ENCODE peak calls at places on chromosomes 11 and 22, in nine cellular contexts. I, P, Z, S, J, O, R, K and W are unnamed samples.

GRCh38 chr11:118522571-118523072 is 4.7 kb upstream of the TTC36 start:
- DNase-seq in I (no peak), P (peak; percentile 42), Z (no peak), S (peak; percentile 62), J (peak; percentile 48), O (no peak), R (peak; percentile 33), K (peak; percentile 30), W (no peak)

GRCh38 chr11:13685461-13686108 is 17.1 kb downstream of the FAR1 start:
- DNase-seq in I (no peak), P (no peak), Z (no peak), S (peak; percentile 48), J (no peak), O (no peak), R (no peak), K (peak; percentile 15), W (no peak)

GRCh38 chr22:43390166-43390565 is 21.6 kb upstream of the MPPED1 start:
- DNase-seq in I (no peak), P (no peak), Z (no peak), S (no peak), J (no peak), O (no peak), R (no peak), K (no peak), W (no peak)

GRCh38 chr11:120337133-120337895 is 1.1 kb downstream of the ARHGEF12 start:
- DNase-seq in I (peak; percentile 50), P (no peak), Z (no peak), S (peak; percentile 59), J (peak; percentile 56), O (no peak), R (peak; percentile 55), K (no peak), W (no peak)

GRCh38 chr11:64063741-64064140 is 28.0 kb downstream of the FLRT1 start:
- DNase-seq in I (no peak), P (no peak), Z (no peak), S (no peak), J (no peak), O (no peak), R (no peak), K (no peak), W (no peak)

GRCh38 chr22:47219789-47220188 is 457.3 kb downstream of the TBC1D22A start:
- DNase-seq in I (no peak), P (no peak), Z (peak; percentile 66), S (no peak), J (no peak), O (no peak), R (no peak), K (no peak), W (no peak)

GRCh38 chr11:62242021-62242420 is at the start of gene SCGB1D2:
- DNase-seq in I (peak; percentile 37), P (peak; percentile 50), Z (no peak), S (no peak), J (peak; percentile 83), O (no peak), R (no peak), K (no peak), W (no peak)

GRCh38 chr11:86459002-86459385 is 84.3 kb downstream of the CCDC81 start:
- DNase-seq in I (no peak), P (no peak), Z (no peak), S (no peak), J (no peak), O (no peak), R (no peak), K (peak; percentile 60), W (no peak)

GRCh38 chr11:196786-197731 is 4.2 kb downstream of the SCGB1C1 start:
- DNase-seq in I (no peak), P (no peak), Z (no peak), S (no peak), J (no peak), O (no peak), R (no peak), K (no peak), W (no peak)

GRCh38 chr22:25327018-25327755 is 107.7 kb downstream of the CRYBB2 start:
- DNase-seq in I (no peak), P (no peak), Z (no peak), S (no peak), J (no peak), O (no peak), R (no peak), K (no peak), W (no peak)

GRCh38 chr11:64849600-64850356 is 5.3 kb upstream of the CDC42BPG start:
- DNase-seq in I (no peak), P (no peak), Z (no peak), S (peak; percentile 76), J (no peak), O (no peak), R (no peak), K (no peak), W (no peak)

GRCh38 chr11:79294845-79295520 is 145.8 kb downstream of the TENM4 start:
- DNase-seq in I (peak; percentile 30), P (no peak), Z (no peak), S (no peak), J (peak; percentile 47), O (no peak), R (no peak), K (no peak), W (no peak)

GRCh38 chr11:72589802-72590761 is 84.1 kb downstream of the PDE2A start:
- DNase-seq in I (peak; percentile 56), P (peak; percentile 73), Z (no peak), S (peak; percentile 27), J (peak; percentile 74), O (no peak), R (peak; percentile 36), K (no peak), W (no peak)

GRCh38 chr11:10414181-10414580 is 40.9 kb upstream of the AMPD3 start:
- DNase-seq in I (no peak), P (no peak), Z (peak; percentile 72), S (peak; percentile 13), J (no peak), O (no peak), R (no peak), K (no peak), W (no peak)

GRCh38 chr11:117822522-117823033 is 2.0 kb downstream of the FXYD2 start:
- DNase-seq in I (no peak), P (no peak), Z (no peak), S (no peak), J (no peak), O (no peak), R (no peak), K (no peak), W (no peak)

GRCh38 chr11:10623797-10624761 is 55.6 kb upstream of the LYVE1 start:
- DNase-seq in I (no peak), P (peak; percentile 57), Z (no peak), S (peak; percentile 38), J (peak; percentile 23), O (no peak), R (no peak), K (peak; percentile 37), W (peak; percentile 58)

GRCh38 chr11:438101-438844 is 3.5 kb downstream of the ANO9 start:
- DNase-seq in I (no peak), P (no peak), Z (no peak), S (no peak), J (no peak), O (no peak), R (no peak), K (no peak), W (no peak)

GRCh38 chr11:2425506-2425905 is 18.8 kb downstream of the TRPM5 start:
- DNase-seq in I (no peak), P (no peak), Z (no peak), S (no peak), J (no peak), O (no peak), R (no peak), K (no peak), W (no peak)
- H3K4me3 ChIP-seq in I (no peak overlapping the region), P (no peak overlapping the region), Z (no peak overlapping the region), S (no peak overlapping the region), J (no peak overlapping the region), O (no peak overlapping the region), R (no peak overlapping the region), K (no peak overlapping the region), W (no peak overlapping the region)

GRCh38 chr11:106161775-106162174 is 84.3 kb downstream of the AASDHPPT start:
- DNase-seq in I (no peak), P (no peak), Z (no peak), S (no peak), J (no peak), O (no peak), R (no peak), K (no peak), W (no peak)

GRCh38 chr11:106162190-106162589 is 84.7 kb downstream of the AASDHPPT start:
- DNase-seq in I (no peak), P (no peak), Z (no peak), S (no peak), J (no peak), O (no peak), R (no peak), K (no peak), W (no peak)

GRCh38 chr11:106172389-106172991 is 95.0 kb downstream of the AASDHPPT start:
- DNase-seq in I (no peak), P (no peak), Z (no peak), S (no peak), J (no peak), O (no peak), R (peak; percentile 95), K (no peak), W (no peak)

DNA sequence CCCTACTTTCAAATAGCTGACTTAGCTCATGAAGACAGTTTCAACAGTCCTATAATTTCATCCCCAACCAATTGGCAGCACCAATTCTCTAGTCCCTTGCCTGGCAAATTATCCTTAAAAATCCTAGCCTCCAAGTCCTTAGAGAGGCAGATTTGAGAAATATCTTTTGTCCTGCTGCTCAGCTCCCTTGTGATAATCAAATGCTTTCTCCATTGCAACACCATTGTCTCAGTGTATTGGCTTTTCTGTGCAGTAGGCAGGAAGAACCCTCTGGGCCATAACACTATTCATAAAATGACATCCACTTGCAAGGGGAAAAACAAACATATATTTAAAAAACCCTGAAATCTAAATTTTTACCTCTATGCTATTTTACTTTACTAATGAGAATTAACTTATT is 89.6 kb downstream of the AASDHPPT start:
- DNase-seq in I (no peak), P (no peak), Z (no peak), S (no peak), J (no peak), O (no peak), R (no peak), K (no peak), W (no peak)
- H3K9me3 ChIP-seq in I (no peaks in the 10 kb centered on the region), P (no peaks in the 10 kb centered on the region), Z (peaks cover 20% of the 10 kb centered on the region), S (no peaks in the 10 kb centered on the region), J (no peaks in the 10 kb centered on the region), O (no peaks in the 10 kb centered on the region), R (peaks cover 21% of the 10 kb centered on the region), K (peaks cover 3% of the 10 kb centered on the region), W (no peaks in the 10 kb centered on the region)

DNA sequence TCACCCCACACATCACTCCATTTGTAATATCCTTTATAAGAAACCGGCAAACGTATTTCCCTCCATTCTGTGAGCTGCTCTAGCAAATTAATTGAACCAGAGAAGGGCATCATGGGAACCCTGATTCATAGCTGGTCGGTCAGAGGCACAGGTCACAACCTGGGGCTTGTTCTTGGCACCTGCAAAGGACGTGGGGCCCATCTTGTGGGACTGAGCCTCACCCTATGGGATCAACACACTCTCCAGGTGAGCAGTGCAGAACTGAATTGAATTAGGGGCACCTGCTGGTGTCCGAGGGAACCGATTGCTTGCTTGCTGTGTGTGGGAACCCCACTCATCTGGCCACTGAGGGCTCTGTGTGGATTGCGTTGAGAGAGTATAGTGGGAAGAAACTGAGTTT is 145.3 kb downstream of the CTTN start:
- DNase-seq in I (no peak), P (no peak), Z (no peak), S (no peak), J (no peak), O (no peak), R (no peak), K (no peak), W (no peak)
- H3K4me3 ChIP-seq in I (no peak overlapping the region), P (no peak overlapping the region), Z (no peak overlapping the region), S (no peak overlapping the region), J (no peak overlapping the region), O (no peak overlapping the region), R (no peak overlapping the region), K (no peak overlapping the region), W (no peak overlapping the region)

GRCh38 chr11:2649400-2649799 is 50.4 kb downstream of the KCNQ1OT1 start:
- DNase-seq in I (no peak), P (no peak), Z (no peak), S (no peak), J (no peak), O (no peak), R (no peak), K (no peak), W (no peak)
- H3K9me3 ChIP-seq in I (no peaks in the 10 kb centered on the region), P (peaks cover 98% of the 10 kb centered on the region), Z (peaks cover 72% of the 10 kb centered on the region), S (no peaks in the 10 kb centered on the region), J (no peaks in the 10 kb centered on the region), O (peaks cover 4% of the 10 kb centered on the region), R (peaks cover 97% of the 10 kb centered on the region), K (peaks cover 72% of the 10 kb centered on the region), W (peaks cover 25% of the 10 kb centered on the region)